ENCODE peak calls at places on chromosomes 5 and 9, in eight cellular contexts. X is lower leg skin, K is fibroblast of the aortic adventitia, R is mammary epithelial cell, G is gastrocnemius medialis, W is cardiac fibroblast, P is hepatocyte, H is left lung. V is an unnamed sample.

GRCh38 chr9:15430920-15431844 is 8.5 kb downstream of the SNAPC3 start:
- DNase-seq in H (no peak), K (no peak), R (no peak), P (peak; percentile 42), W (no peak), G (no peak), X (no peak), V (no peak)

GRCh38 chr5:155546075-155546474 is 532.5 kb downstream of the KIF4B start:
- DNase-seq in X (no peak), K (no peak), H (no peak), W (no peak), P (no peak), R (no peak), G (no peak), V (no peak)

GRCh38 chr5:135324897-135325650 is 74.0 kb downstream of the MACROH2A1 start:
- DNase-seq in X (no peak), R (peak; percentile 40), K (no peak), G (no peak), W (no peak), H (no peak), P (no peak), V (no peak)

GRCh38 chr5:39014544-39014943 is 59.7 kb downstream of the RICTOR start:
- DNase-seq in X (no peak), W (peak; percentile 94), P (no peak), G (peak; percentile 23), H (no peak), R (no peak), K (peak; percentile 76), V (no peak)

GRCh38 chr9:76846307-76846706 is 59.6 kb downstream of the PRUNE2 start:
- DNase-seq in P (no peak), K (no peak), G (no peak), X (no peak), H (no peak), W (no peak), R (no peak), V (no peak)

GRCh38 chr9:136373300-136374182 is at the start of gene CARD9:
- DNase-seq in R (no peak), K (no peak), P (no peak), G (peak; percentile 13), W (no peak), X (no peak), H (peak; percentile 89), V (peak; percentile 82)

GRCh38 chr9:91056917-91057316 is 255.3 kb downstream of the SYK start:
- DNase-seq in X (no peak), G (no peak), W (peak; percentile 54), H (no peak), R (peak; percentile 12), K (peak; percentile 40), P (no peak), V (no peak)

GRCh38 chr9:35108946-35109575 is 6.1 kb upstream of the STOML2 start:
- DNase-seq in H (no peak), R (no peak), X (no peak), P (no peak), K (no peak), G (no peak), W (no peak), V (no peak)

GRCh38 chr5:108739376-108739775 is 8.3 kb upstream of the FER start:
- DNase-seq in X (no peak), H (no peak), K (no peak), R (no peak), P (no peak), W (no peak), G (no peak), V (no peak)

GRCh38 chr5:10761842-10762165 is 770 bp upstream of the DAP start:
- DNase-seq in R (no peak), P (no peak), K (peak; percentile 28), W (no peak), H (no peak), G (no peak), X (peak; percentile 23), V (no peak)

GRCh38 chr5:5198815-5199214 is 58.7 kb downstream of the ADAMTS16 start:
- DNase-seq in H (no peak), R (no peak), P (no peak), X (no peak), K (no peak), W (no peak), G (no peak), V (no peak)

GRCh38 chr9:84278131-84278530 is 62.4 kb downstream of the SLC28A3 start:
- DNase-seq in W (peak; percentile 36), G (no peak), H (no peak), R (peak; percentile 57), K (peak; percentile 14), X (no peak), P (no peak), V (no peak)

GRCh38 chr9:84271004-84271886 is 69.3 kb downstream of the SLC28A3 start:
- DNase-seq in R (no peak), X (peak; percentile 41), P (peak; percentile 79), W (peak; percentile 84), K (peak; percentile 33), H (no peak), G (peak; percentile 43), V (peak; percentile 66)

GRCh38 chr9:84277646-84278045 is 62.9 kb downstream of the SLC28A3 start:
- DNase-seq in H (no peak), X (no peak), P (peak; percentile 44), G (no peak), W (peak; percentile 28), K (no peak), R (peak; percentile 94), V (no peak)

GRCh38 chr9:84271887-84272556 is 68.5 kb downstream of the SLC28A3 start:
- DNase-seq in H (no peak), G (no peak), X (no peak), W (peak; percentile 31), P (no peak), R (no peak), K (peak; percentile 34), V (no peak)

GRCh38 chr9:84276741-84277140 is 63.8 kb downstream of the SLC28A3 start:
- DNase-seq in R (no peak), K (no peak), H (no peak), P (no peak), G (no peak), W (no peak), X (no peak), V (no peak)
- TF ChIP-seq CTCF in R (no peak), K (no peak), H (no peak), P (no peak), G (no peak), W (no peak), X (no peak), V (no peak)

DNA sequence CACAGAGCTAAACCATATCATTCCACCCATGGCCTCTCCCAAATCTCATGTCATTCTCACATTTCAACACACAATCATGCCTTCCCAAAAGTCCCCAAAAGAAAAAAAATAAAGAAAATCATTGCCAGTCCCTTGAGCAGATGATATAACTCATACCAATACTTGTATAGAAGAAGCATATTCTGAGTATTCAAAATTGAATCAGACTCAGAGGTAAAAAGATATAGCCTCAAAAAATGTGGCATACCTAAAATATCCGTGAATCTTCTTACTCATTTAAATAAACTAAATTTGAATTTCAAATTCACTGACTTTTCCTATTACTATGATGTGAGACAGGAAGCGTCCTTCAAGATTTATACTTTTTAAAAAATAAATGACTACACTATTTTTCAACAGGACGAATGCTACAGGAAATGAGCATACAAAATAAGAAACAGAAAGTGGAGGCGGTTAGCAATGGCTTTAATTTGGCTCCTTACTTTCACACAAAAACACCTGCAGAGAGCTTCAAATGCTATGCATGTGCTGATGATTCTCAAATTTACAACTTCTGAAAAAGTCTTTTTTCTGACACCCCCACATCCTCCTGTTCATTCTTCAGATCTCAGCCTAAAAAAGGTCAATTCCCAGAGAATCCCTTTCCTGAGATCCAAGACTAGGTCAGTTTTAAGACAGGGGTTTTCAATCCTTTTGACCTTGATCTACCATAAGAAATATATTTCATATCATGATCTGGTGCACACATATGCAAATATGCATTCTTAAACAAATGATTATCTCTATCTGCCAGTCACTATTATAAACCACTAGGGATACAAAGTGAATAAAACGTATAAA is 39.6 kb upstream of the DMXL1 start:
- DNase-seq in P (no peak), K (no peak), H (no peak), W (no peak), G (no peak), R (no peak), X (no peak), V (no peak)
- H3K4me3 ChIP-seq in P (no peak overlapping the region), K (no peak overlapping the region), H (no peak overlapping the region), W (no peak overlapping the region), G (no peak overlapping the region), R (no peak overlapping the region), X (no peak overlapping the region), V (no peak overlapping the region)

DNA sequence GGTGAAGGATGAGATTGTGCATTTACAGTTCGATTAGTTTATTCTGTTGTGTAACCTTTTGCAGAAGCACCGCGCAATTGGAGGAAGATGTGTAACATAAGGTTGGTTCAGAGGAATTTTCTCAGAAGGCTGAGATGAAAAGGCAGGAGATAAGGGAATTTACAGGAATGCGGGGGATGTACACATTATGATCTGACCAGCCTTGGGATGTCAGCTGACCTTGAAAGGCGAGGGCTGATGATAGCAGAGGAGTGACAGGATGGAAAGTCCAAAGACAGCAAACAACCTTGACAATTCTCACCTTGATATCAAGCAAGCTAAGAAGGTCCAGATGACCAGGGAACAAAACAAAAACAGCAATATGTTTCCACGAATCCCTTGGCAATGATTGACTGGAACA is 88.8 kb downstream of the OTULIN start:
- DNase-seq in W (no peak), R (no peak), H (no peak), G (no peak), K (no peak), X (no peak), P (peak; percentile 25), V (no peak)
- TF ChIP-seq CTCF in W (no peak), R (no peak), H (no peak), G (no peak), K (no peak), X (no peak), P (no peak), V (no peak)

GRCh38 chr5:76983468-76983867 is 30.6 kb downstream of the CRHBP start:
- DNase-seq in X (no peak), K (no peak), R (peak; percentile 12), W (peak; percentile 57), P (no peak), H (no peak), G (no peak), V (no peak)

GRCh38 chr5:76990899-76991475 is 38.1 kb downstream of the CRHBP start:
- DNase-seq in W (no peak), R (no peak), X (no peak), H (no peak), G (no peak), P (no peak), K (no peak), V (no peak)

GRCh38 chr5:76982450-76982849 is 29.6 kb downstream of the CRHBP start:
- DNase-seq in W (no peak), K (no peak), P (no peak), G (no peak), R (no peak), H (no peak), X (no peak), V (no peak)

DNA sequence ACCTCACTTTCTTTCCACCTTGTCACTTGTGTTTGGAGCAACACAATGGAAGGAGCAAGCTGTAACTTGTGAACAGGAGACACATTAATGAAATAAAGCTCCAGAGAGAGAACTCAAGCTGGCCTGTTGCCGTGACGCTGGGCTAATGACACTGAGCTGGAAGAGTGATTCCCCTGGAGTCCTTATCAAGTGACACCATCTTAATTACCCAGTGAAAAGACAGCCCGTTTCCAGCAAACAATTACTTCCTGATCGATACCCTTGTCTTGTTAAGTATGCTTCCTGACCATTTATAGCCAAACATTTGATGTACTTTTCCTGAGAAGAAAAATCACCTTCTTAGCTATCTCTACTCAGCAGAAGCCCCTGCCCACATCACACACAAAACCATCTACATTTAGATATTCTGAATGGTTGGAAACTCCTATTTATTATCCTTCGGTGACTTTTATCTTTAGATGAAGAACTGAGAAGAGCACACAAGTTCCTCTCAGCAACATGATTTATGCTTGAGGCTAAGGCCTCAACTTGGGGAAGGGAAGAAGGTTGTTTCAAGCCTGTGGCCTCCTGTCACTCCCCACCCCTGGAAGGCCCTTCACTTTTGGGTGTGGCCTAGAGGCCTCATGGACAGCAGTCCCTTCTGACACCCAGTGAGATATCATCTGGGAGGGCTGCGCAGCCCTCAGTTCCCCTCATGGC is 34.1 kb downstream of the CRHBP start:
- DNase-seq in K (no peak), P (no peak), W (no peak), H (no peak), X (no peak), G (no peak), R (no peak), V (no peak)
- H3K4me3 ChIP-seq in K (no peak overlapping the region), P (no peak overlapping the region), W (no peak overlapping the region), H (no peak overlapping the region), X (no peak overlapping the region), G (no peak overlapping the region), R (no peak overlapping the region), V (no peak overlapping the region)

V was measured in upper lobe of right lung.